ENCODE peak calls at places on chromosomes 3 and 15, in seven cellular contexts. One of them, this sample, is unnamed.

GRCh38 chr3:183539821-183540220 is 15.7 kb downstream of the KLHL6 start:
- DNase-seq in MG63: no peak
- DNase-seq in AG09319: no peak
- DNase-seq in mesothelial cell of epicardium: no peak
- DNase-seq in stimulated activated CD4-positive, alpha-beta T cell treated with anti-CD3 and anti-CD28 coated beads, Interleukin-12 subunit alpha, Interleukin-12 subunit beta, amount 100 ng/mL, for 4 hours: no peak
- DNase-seq in activated T-cell treated with anti-CD3 and anti-CD28 coated beads for 1 hour: no peak
- DNase-seq in substantia nigra: no peak
- DNase-seq in this sample: no peak

GRCh38 chr3:189664311-189664710 is 33.1 kb downstream of the TP63 start:
- DNase-seq in stimulated activated CD4-positive, alpha-beta T cell treated with anti-CD3 and anti-CD28 coated beads, Interleukin-12 subunit alpha, Interleukin-12 subunit beta, amount 100 ng/mL, for 4 hours: no peak
- DNase-seq in substantia nigra: no peak
- DNase-seq in AG09319: peak
- DNase-seq in MG63: peak
- DNase-seq in mesothelial cell of epicardium: no peak
- DNase-seq in activated T-cell treated with anti-CD3 and anti-CD28 coated beads for 1 hour: no peak
- DNase-seq in this sample: no peak

GRCh38 chr3:22594990-22595389 is 608.1 kb upstream of the UBE2E2 start:
- DNase-seq in MG63: no peak
- DNase-seq in substantia nigra: no peak
- DNase-seq in stimulated activated CD4-positive, alpha-beta T cell treated with anti-CD3 and anti-CD28 coated beads, Interleukin-12 subunit alpha, Interleukin-12 subunit beta, amount 100 ng/mL, for 4 hours: no peak
- DNase-seq in mesothelial cell of epicardium: no peak
- DNase-seq in activated T-cell treated with anti-CD3 and anti-CD28 coated beads for 1 hour: no peak
- DNase-seq in AG09319: no peak
- DNase-seq in this sample: no peak

GRCh38 chr15:82129769-82130168 is 84.0 kb upstream of the MEX3B start:
- DNase-seq in mesothelial cell of epicardium: no peak
- DNase-seq in stimulated activated CD4-positive, alpha-beta T cell treated with anti-CD3 and anti-CD28 coated beads, Interleukin-12 subunit alpha, Interleukin-12 subunit beta, amount 100 ng/mL, for 4 hours: no peak
- DNase-seq in AG09319: peak
- DNase-seq in activated T-cell treated with anti-CD3 and anti-CD28 coated beads for 1 hour: no peak
- DNase-seq in substantia nigra: no peak
- DNase-seq in MG63: peak
- DNase-seq in this sample: no peak

GRCh38 chr3:109545746-109546145 is 208.4 kb upstream of the DPPA4 start:
- DNase-seq in AG09319: no peak
- DNase-seq in activated T-cell treated with anti-CD3 and anti-CD28 coated beads for 1 hour: no peak
- DNase-seq in mesothelial cell of epicardium: no peak
- DNase-seq in stimulated activated CD4-positive, alpha-beta T cell treated with anti-CD3 and anti-CD28 coated beads, Interleukin-12 subunit alpha, Interleukin-12 subunit beta, amount 100 ng/mL, for 4 hours: no peak
- DNase-seq in MG63: no peak
- DNase-seq in substantia nigra: no peak
- DNase-seq in this sample: no peak

GRCh38 chr3:176349706-176350105 is 847.6 kb downstream of the TBL1XR1 start:
- DNase-seq in substantia nigra: no peak
- DNase-seq in activated T-cell treated with anti-CD3 and anti-CD28 coated beads for 1 hour: no peak
- DNase-seq in MG63: no peak
- DNase-seq in stimulated activated CD4-positive, alpha-beta T cell treated with anti-CD3 and anti-CD28 coated beads, Interleukin-12 subunit alpha, Interleukin-12 subunit beta, amount 100 ng/mL, for 4 hours: no peak
- DNase-seq in mesothelial cell of epicardium: no peak
- DNase-seq in AG09319: no peak
- DNase-seq in this sample: no peak

GRCh38 chr3:195151866-195152526 is 119.0 kb downstream of the XXYLT1 start:
- DNase-seq in substantia nigra: no peak
- DNase-seq in AG09319: no peak
- DNase-seq in stimulated activated CD4-positive, alpha-beta T cell treated with anti-CD3 and anti-CD28 coated beads, Interleukin-12 subunit alpha, Interleukin-12 subunit beta, amount 100 ng/mL, for 4 hours: no peak
- DNase-seq in MG63: no peak
- DNase-seq in activated T-cell treated with anti-CD3 and anti-CD28 coated beads for 1 hour: no peak
- DNase-seq in mesothelial cell of epicardium: no peak
- DNase-seq in this sample: peak

GRCh38 chr3:95923496-95924210 is 890.7 kb upstream of the EPHA6 start:
- DNase-seq in MG63: peak
- DNase-seq in substantia nigra: no peak
- DNase-seq in stimulated activated CD4-positive, alpha-beta T cell treated with anti-CD3 and anti-CD28 coated beads, Interleukin-12 subunit alpha, Interleukin-12 subunit beta, amount 100 ng/mL, for 4 hours: no peak
- DNase-seq in activated T-cell treated with anti-CD3 and anti-CD28 coated beads for 1 hour: no peak
- DNase-seq in AG09319: peak
- DNase-seq in mesothelial cell of epicardium: no peak
- DNase-seq in this sample: peak

GRCh38 chr15:73996939-73997338 is 2.4 kb downstream of the PML start:
- DNase-seq in stimulated activated CD4-positive, alpha-beta T cell treated with anti-CD3 and anti-CD28 coated beads, Interleukin-12 subunit alpha, Interleukin-12 subunit beta, amount 100 ng/mL, for 4 hours: no peak
- DNase-seq in AG09319: no peak
- DNase-seq in mesothelial cell of epicardium: no peak
- DNase-seq in substantia nigra: no peak
- DNase-seq in MG63: peak
- DNase-seq in activated T-cell treated with anti-CD3 and anti-CD28 coated beads for 1 hour: no peak
- DNase-seq in this sample: no peak

GRCh38 chr3:57009367-57009766 is 51.1 kb upstream of the SPATA12 start:
- DNase-seq in MG63: no peak
- DNase-seq in AG09319: no peak
- DNase-seq in activated T-cell treated with anti-CD3 and anti-CD28 coated beads for 1 hour: no peak
- DNase-seq in mesothelial cell of epicardium: no peak
- DNase-seq in stimulated activated CD4-positive, alpha-beta T cell treated with anti-CD3 and anti-CD28 coated beads, Interleukin-12 subunit alpha, Interleukin-12 subunit beta, amount 100 ng/mL, for 4 hours: no peak
- DNase-seq in substantia nigra: no peak
- DNase-seq in this sample: no peak

GRCh38 chr3:185188816-185189215 is 36.0 kb upstream of the C3orf70 start:
- DNase-seq in MG63: no peak
- DNase-seq in mesothelial cell of epicardium: no peak
- DNase-seq in substantia nigra: no peak
- DNase-seq in AG09319: no peak
- DNase-seq in stimulated activated CD4-positive, alpha-beta T cell treated with anti-CD3 and anti-CD28 coated beads, Interleukin-12 subunit alpha, Interleukin-12 subunit beta, amount 100 ng/mL, for 4 hours: no peak
- DNase-seq in activated T-cell treated with anti-CD3 and anti-CD28 coated beads for 1 hour: no peak
- DNase-seq in this sample: no peak

GRCh38 chr3:71463622-71464021 is 119.9 kb downstream of the FOXP1 start:
- DNase-seq in MG63: no peak
- DNase-seq in mesothelial cell of epicardium: no peak
- DNase-seq in activated T-cell treated with anti-CD3 and anti-CD28 coated beads for 1 hour: no peak
- DNase-seq in AG09319: no peak
- DNase-seq in substantia nigra: no peak
- DNase-seq in stimulated activated CD4-positive, alpha-beta T cell treated with anti-CD3 and anti-CD28 coated beads, Interleukin-12 subunit alpha, Interleukin-12 subunit beta, amount 100 ng/mL, for 4 hours: no peak
- DNase-seq in this sample: no peak

GRCh38 chr15:59299919-59300617 is 72.6 kb downstream of the MYO1E start:
- DNase-seq in stimulated activated CD4-positive, alpha-beta T cell treated with anti-CD3 and anti-CD28 coated beads, Interleukin-12 subunit alpha, Interleukin-12 subunit beta, amount 100 ng/mL, for 4 hours: peak
- DNase-seq in MG63: peak
- DNase-seq in mesothelial cell of epicardium: no peak
- DNase-seq in activated T-cell treated with anti-CD3 and anti-CD28 coated beads for 1 hour: peak
- DNase-seq in AG09319: peak
- DNase-seq in substantia nigra: peak
- DNase-seq in this sample: peak

GRCh38 chr3:183626877-183627594 is 8.4 kb upstream of the KLHL24 start:
- DNase-seq in stimulated activated CD4-positive, alpha-beta T cell treated with anti-CD3 and anti-CD28 coated beads, Interleukin-12 subunit alpha, Interleukin-12 subunit beta, amount 100 ng/mL, for 4 hours: no peak
- DNase-seq in AG09319: no peak
- DNase-seq in mesothelial cell of epicardium: no peak
- DNase-seq in activated T-cell treated with anti-CD3 and anti-CD28 coated beads for 1 hour: no peak
- DNase-seq in substantia nigra: no peak
- DNase-seq in MG63: no peak
- DNase-seq in this sample: no peak

GRCh38 chr3:468172-468571 is 271.6 kb downstream of the CHL1 start:
- DNase-seq in AG09319: no peak
- DNase-seq in activated T-cell treated with anti-CD3 and anti-CD28 coated beads for 1 hour: no peak
- DNase-seq in substantia nigra: no peak
- DNase-seq in MG63: no peak
- DNase-seq in mesothelial cell of epicardium: no peak
- DNase-seq in stimulated activated CD4-positive, alpha-beta T cell treated with anti-CD3 and anti-CD28 coated beads, Interleukin-12 subunit alpha, Interleukin-12 subunit beta, amount 100 ng/mL, for 4 hours: no peak
- DNase-seq in this sample: peak

GRCh38 chr3:65035231-65035630 is 347.4 kb upstream of the ADAMTS9 start:
- DNase-seq in MG63: no peak
- DNase-seq in substantia nigra: no peak
- DNase-seq in stimulated activated CD4-positive, alpha-beta T cell treated with anti-CD3 and anti-CD28 coated beads, Interleukin-12 subunit alpha, Interleukin-12 subunit beta, amount 100 ng/mL, for 4 hours: no peak
- DNase-seq in activated T-cell treated with anti-CD3 and anti-CD28 coated beads for 1 hour: no peak
- DNase-seq in AG09319: no peak
- DNase-seq in mesothelial cell of epicardium: no peak
- DNase-seq in this sample: no peak

GRCh38 chr3:154872089-154872488 is 208.0 kb upstream of the MME start:
- DNase-seq in stimulated activated CD4-positive, alpha-beta T cell treated with anti-CD3 and anti-CD28 coated beads, Interleukin-12 subunit alpha, Interleukin-12 subunit beta, amount 100 ng/mL, for 4 hours: no peak
- DNase-seq in MG63: no peak
- DNase-seq in AG09319: no peak
- DNase-seq in substantia nigra: no peak
- DNase-seq in activated T-cell treated with anti-CD3 and anti-CD28 coated beads for 1 hour: no peak
- DNase-seq in mesothelial cell of epicardium: no peak
- DNase-seq in this sample: no peak

GRCh38 chr15:39125904-39126303 is 455.0 kb upstream of the THBS1 start:
- DNase-seq in substantia nigra: no peak
- DNase-seq in MG63: no peak
- DNase-seq in AG09319: no peak
- DNase-seq in stimulated activated CD4-positive, alpha-beta T cell treated with anti-CD3 and anti-CD28 coated beads, Interleukin-12 subunit alpha, Interleukin-12 subunit beta, amount 100 ng/mL, for 4 hours: no peak
- DNase-seq in activated T-cell treated with anti-CD3 and anti-CD28 coated beads for 1 hour: no peak
- DNase-seq in mesothelial cell of epicardium: no peak
- DNase-seq in this sample: peak

GRCh38 chr15:75923756-75924155 is 20.1 kb downstream of the FBXO22 start:
- DNase-seq in substantia nigra: no peak
- DNase-seq in activated T-cell treated with anti-CD3 and anti-CD28 coated beads for 1 hour: no peak
- DNase-seq in stimulated activated CD4-positive, alpha-beta T cell treated with anti-CD3 and anti-CD28 coated beads, Interleukin-12 subunit alpha, Interleukin-12 subunit beta, amount 100 ng/mL, for 4 hours: no peak
- DNase-seq in AG09319: no peak
- DNase-seq in MG63: no peak
- DNase-seq in mesothelial cell of epicardium: no peak
- DNase-seq in this sample: no peak

GRCh38 chr3:34570916-34571705 is 772.7 kb downstream of the PDCD6IP start:
- DNase-seq in activated T-cell treated with anti-CD3 and anti-CD28 coated beads for 1 hour: no peak
- DNase-seq in stimulated activated CD4-positive, alpha-beta T cell treated with anti-CD3 and anti-CD28 coated beads, Interleukin-12 subunit alpha, Interleukin-12 subunit beta, amount 100 ng/mL, for 4 hours: no peak
- DNase-seq in mesothelial cell of epicardium: no peak
- DNase-seq in MG63: no peak
- DNase-seq in substantia nigra: no peak
- DNase-seq in AG09319: no peak
- DNase-seq in this sample: no peak

GRCh38 chr3:13657660-13658435 is 108.9 kb downstream of the FBLN2 start:
- DNase-seq in substantia nigra: peak
- DNase-seq in stimulated activated CD4-positive, alpha-beta T cell treated with anti-CD3 and anti-CD28 coated beads, Interleukin-12 subunit alpha, Interleukin-12 subunit beta, amount 100 ng/mL, for 4 hours: peak
- DNase-seq in AG09319: no peak
- DNase-seq in MG63: no peak
- DNase-seq in activated T-cell treated with anti-CD3 and anti-CD28 coated beads for 1 hour: peak
- DNase-seq in mesothelial cell of epicardium: peak
- DNase-seq in this sample: peak

GRCh38 chr3:61537366-61537765 is 24.0 kb upstream of the PTPRG start:
- DNase-seq in stimulated activated CD4-positive, alpha-beta T cell treated with anti-CD3 and anti-CD28 coated beads, Interleukin-12 subunit alpha, Interleukin-12 subunit beta, amount 100 ng/mL, for 4 hours: no peak
- DNase-seq in MG63: no peak
- DNase-seq in AG09319: no peak
- DNase-seq in substantia nigra: no peak
- DNase-seq in activated T-cell treated with anti-CD3 and anti-CD28 coated beads for 1 hour: no peak
- DNase-seq in mesothelial cell of epicardium: no peak
- DNase-seq in this sample: no peak

GRCh38 chr3:52696830-52697621 is 8.6 kb downstream of the GLT8D1 start:
- DNase-seq in stimulated activated CD4-positive, alpha-beta T cell treated with anti-CD3 and anti-CD28 coated beads, Interleukin-12 subunit alpha, Interleukin-12 subunit beta, amount 100 ng/mL, for 4 hours: no peak
- DNase-seq in activated T-cell treated with anti-CD3 and anti-CD28 coated beads for 1 hour: no peak
- DNase-seq in mesothelial cell of epicardium: no peak
- DNase-seq in MG63: no peak
- DNase-seq in substantia nigra: no peak
- DNase-seq in AG09319: no peak
- DNase-seq in this sample: no peak

GRCh38 chr3:9826815-9827574 is 16.8 kb downstream of the RPUSD3 start:
- DNase-seq in substantia nigra: no peak
- DNase-seq in mesothelial cell of epicardium: no peak
- DNase-seq in activated T-cell treated with anti-CD3 and anti-CD28 coated beads for 1 hour: no peak
- DNase-seq in stimulated activated CD4-positive, alpha-beta T cell treated with anti-CD3 and anti-CD28 coated beads, Interleukin-12 subunit alpha, Interleukin-12 subunit beta, amount 100 ng/mL, for 4 hours: no peak
- DNase-seq in AG09319: no peak
- DNase-seq in MG63: no peak
- DNase-seq in this sample: peak

GRCh38 chr3:112973325-112974177 is 1.4 kb downstream of the CD200R1 start:
- DNase-seq in substantia nigra: no peak
- DNase-seq in activated T-cell treated with anti-CD3 and anti-CD28 coated beads for 1 hour: no peak
- DNase-seq in AG09319: no peak
- DNase-seq in MG63: no peak
- DNase-seq in stimulated activated CD4-positive, alpha-beta T cell treated with anti-CD3 and anti-CD28 coated beads, Interleukin-12 subunit alpha, Interleukin-12 subunit beta, amount 100 ng/mL, for 4 hours: peak
- DNase-seq in mesothelial cell of epicardium: no peak
- DNase-seq in this sample: no peak

GRCh38 chr3:124281453-124282316 is 289.8 kb upstream of the ROPN1 start:
- DNase-seq in stimulated activated CD4-positive, alpha-beta T cell treated with anti-CD3 and anti-CD28 coated beads, Interleukin-12 subunit alpha, Interleukin-12 subunit beta, amount 100 ng/mL, for 4 hours: no peak
- DNase-seq in substantia nigra: no peak
- DNase-seq in mesothelial cell of epicardium: no peak
- DNase-seq in AG09319: peak
- DNase-seq in activated T-cell treated with anti-CD3 and anti-CD28 coated beads for 1 hour: no peak
- DNase-seq in MG63: no peak
- DNase-seq in this sample: peak

GRCh38 chr15:80698636-80699035 is 3.5 kb downstream of the ABHD17C start:
- DNase-seq in AG09319: no peak
- DNase-seq in stimulated activated CD4-positive, alpha-beta T cell treated with anti-CD3 and anti-CD28 coated beads, Interleukin-12 subunit alpha, Interleukin-12 subunit beta, amount 100 ng/mL, for 4 hours: no peak
- DNase-seq in activated T-cell treated with anti-CD3 and anti-CD28 coated beads for 1 hour: no peak
- DNase-seq in substantia nigra: no peak
- DNase-seq in mesothelial cell of epicardium: no peak
- DNase-seq in MG63: no peak
- DNase-seq in this sample: no peak

GRCh38 chr15:56346414-56346813 is 18.8 kb upstream of the TEX9 start:
- DNase-seq in MG63: no peak
- DNase-seq in AG09319: no peak
- DNase-seq in mesothelial cell of epicardium: no peak
- DNase-seq in stimulated activated CD4-positive, alpha-beta T cell treated with anti-CD3 and anti-CD28 coated beads, Interleukin-12 subunit alpha, Interleukin-12 subunit beta, amount 100 ng/mL, for 4 hours: no peak
- DNase-seq in activated T-cell treated with anti-CD3 and anti-CD28 coated beads for 1 hour: no peak
- DNase-seq in substantia nigra: no peak
- DNase-seq in this sample: no peak

GRCh38 chr3:160225181-160226025 is at the start of gene C3orf80:
- DNase-seq in AG09319: no peak
- DNase-seq in activated T-cell treated with anti-CD3 and anti-CD28 coated beads for 1 hour: peak
- DNase-seq in stimulated activated CD4-positive, alpha-beta T cell treated with anti-CD3 and anti-CD28 coated beads, Interleukin-12 subunit alpha, Interleukin-12 subunit beta, amount 100 ng/mL, for 4 hours: peak
- DNase-seq in mesothelial cell of epicardium: peak
- DNase-seq in substantia nigra: peak
- DNase-seq in MG63: peak
- DNase-seq in this sample: peak

GRCh38 chr3:128546646-128547045 is 53.6 kb upstream of the GATA2 start:
- DNase-seq in activated T-cell treated with anti-CD3 and anti-CD28 coated beads for 1 hour: no peak
- DNase-seq in MG63: no peak
- DNase-seq in AG09319: no peak
- DNase-seq in substantia nigra: no peak
- DNase-seq in stimulated activated CD4-positive, alpha-beta T cell treated with anti-CD3 and anti-CD28 coated beads, Interleukin-12 subunit alpha, Interleukin-12 subunit beta, amount 100 ng/mL, for 4 hours: no peak
- DNase-seq in mesothelial cell of epicardium: no peak
- DNase-seq in this sample: no peak

GRCh38 chr3:196141866-196142673 is 60.2 kb upstream of the TFRC start:
- DNase-seq in MG63: no peak
- DNase-seq in AG09319: no peak
- DNase-seq in mesothelial cell of epicardium: no peak
- DNase-seq in stimulated activated CD4-positive, alpha-beta T cell treated with anti-CD3 and anti-CD28 coated beads, Interleukin-12 subunit alpha, Interleukin-12 subunit beta, amount 100 ng/mL, for 4 hours: no peak
- DNase-seq in activated T-cell treated with anti-CD3 and anti-CD28 coated beads for 1 hour: no peak
- DNase-seq in substantia nigra: no peak
- DNase-seq in this sample: peak

GRCh38 chr3:47083786-47084185 is 80.1 kb downstream of the SETD2 start:
- DNase-seq in stimulated activated CD4-positive, alpha-beta T cell treated with anti-CD3 and anti-CD28 coated beads, Interleukin-12 subunit alpha, Interleukin-12 subunit beta, amount 100 ng/mL, for 4 hours: no peak
- DNase-seq in substantia nigra: no peak
- DNase-seq in activated T-cell treated with anti-CD3 and anti-CD28 coated beads for 1 hour: no peak
- DNase-seq in AG09319: no peak
- DNase-seq in mesothelial cell of epicardium: no peak
- DNase-seq in MG63: no peak
- DNase-seq in this sample: no peak

GRCh38 chr3:186519021-186519658 is 25.0 kb downstream of the CRYGS start:
- DNase-seq in MG63: no peak
- DNase-seq in activated T-cell treated with anti-CD3 and anti-CD28 coated beads for 1 hour: peak
- DNase-seq in stimulated activated CD4-positive, alpha-beta T cell treated with anti-CD3 and anti-CD28 coated beads, Interleukin-12 subunit alpha, Interleukin-12 subunit beta, amount 100 ng/mL, for 4 hours: peak
- DNase-seq in substantia nigra: no peak
- DNase-seq in mesothelial cell of epicardium: no peak
- DNase-seq in AG09319: no peak
- DNase-seq in this sample: no peak

GRCh38 chr3:97872209-97873042 is 50.6 kb downstream of the CRYBG3 start:
- DNase-seq in activated T-cell treated with anti-CD3 and anti-CD28 coated beads for 1 hour: no peak
- DNase-seq in substantia nigra: no peak
- DNase-seq in mesothelial cell of epicardium: no peak
- DNase-seq in stimulated activated CD4-positive, alpha-beta T cell treated with anti-CD3 and anti-CD28 coated beads, Interleukin-12 subunit alpha, Interleukin-12 subunit beta, amount 100 ng/mL, for 4 hours: peak
- DNase-seq in MG63: peak
- DNase-seq in AG09319: peak
- DNase-seq in this sample: no peak

GRCh38 chr3:139105154-139105702 is 60.5 kb upstream of the PRR23C start:
- DNase-seq in mesothelial cell of epicardium: no peak
- DNase-seq in substantia nigra: no peak
- DNase-seq in stimulated activated CD4-positive, alpha-beta T cell treated with anti-CD3 and anti-CD28 coated beads, Interleukin-12 subunit alpha, Interleukin-12 subunit beta, amount 100 ng/mL, for 4 hours: no peak
- DNase-seq in activated T-cell treated with anti-CD3 and anti-CD28 coated beads for 1 hour: no peak
- DNase-seq in AG09319: no peak
- DNase-seq in MG63: no peak
- DNase-seq in this sample: no peak

GRCh38 chr3:72445827-72446405 is 402.3 kb downstream of the SHQ1 start:
- DNase-seq in MG63: no peak
- DNase-seq in activated T-cell treated with anti-CD3 and anti-CD28 coated beads for 1 hour: no peak
- DNase-seq in stimulated activated CD4-positive, alpha-beta T cell treated with anti-CD3 and anti-CD28 coated beads, Interleukin-12 subunit alpha, Interleukin-12 subunit beta, amount 100 ng/mL, for 4 hours: no peak
- DNase-seq in mesothelial cell of epicardium: no peak
- DNase-seq in substantia nigra: no peak
- DNase-seq in AG09319: no peak
- DNase-seq in this sample: no peak

GRCh38 chr3:114365268-114365667 is 71.4 kb downstream of the TIGIT start:
- DNase-seq in stimulated activated CD4-positive, alpha-beta T cell treated with anti-CD3 and anti-CD28 coated beads, Interleukin-12 subunit alpha, Interleukin-12 subunit beta, amount 100 ng/mL, for 4 hours: no peak
- DNase-seq in AG09319: no peak
- DNase-seq in activated T-cell treated with anti-CD3 and anti-CD28 coated beads for 1 hour: no peak
- DNase-seq in MG63: no peak
- DNase-seq in mesothelial cell of epicardium: no peak
- DNase-seq in substantia nigra: no peak
- DNase-seq in this sample: no peak